ENCODE peak calls at places on chromosomes 12 and 14, in nine cellular contexts. One of them, this sample, is unnamed.

GRCh38 chr12:45671254-45671653 is 58.3 kb upstream of the ARID2 start:
- DNase-seq in neural progenitor cell: no peak
- DNase-seq in mesenchymal stem cell: peak
- DNase-seq in OCI-LY7: no peak
- DNase-seq in AG09309: peak
- DNase-seq in HL-60: no peak
- DNase-seq in astrocyte of the cerebellum: no peak
- DNase-seq in cardiac muscle cell: no peak
- DNase-seq in right cardiac atrium: no peak
- DNase-seq in this sample: no peak

GRCh38 chr14:36944307-36945010 is 227.9 kb downstream of the SLC25A21 start:
- DNase-seq in neural progenitor cell: no peak
- DNase-seq in mesenchymal stem cell: peak
- DNase-seq in OCI-LY7: no peak
- DNase-seq in AG09309: no peak
- DNase-seq in HL-60: no peak
- DNase-seq in astrocyte of the cerebellum: no peak
- DNase-seq in cardiac muscle cell: no peak
- DNase-seq in right cardiac atrium: no peak
- DNase-seq in this sample: no peak

GRCh38 chr12:21945002-21945401 is 3.8 kb upstream of the ABCC9 start:
- DNase-seq in neural progenitor cell: no peak
- DNase-seq in mesenchymal stem cell: no peak
- DNase-seq in OCI-LY7: no peak
- DNase-seq in AG09309: no peak
- DNase-seq in HL-60: no peak
- DNase-seq in astrocyte of the cerebellum: no peak
- DNase-seq in cardiac muscle cell: no peak
- DNase-seq in right cardiac atrium: no peak
- DNase-seq in this sample: no peak

GRCh38 chr12:49059385-49060232 is 985 bp downstream of the KMT2D start:
- DNase-seq in neural progenitor cell: peak
- DNase-seq in mesenchymal stem cell: peak
- DNase-seq in OCI-LY7: peak
- DNase-seq in AG09309: no peak
- DNase-seq in HL-60: no peak
- DNase-seq in astrocyte of the cerebellum: no peak
- DNase-seq in cardiac muscle cell: peak
- DNase-seq in right cardiac atrium: peak
- DNase-seq in this sample: no peak

GRCh38 chr14:94641632-94641955 is 29.4 kb downstream of the SERPINA3 start:
- DNase-seq in neural progenitor cell: no peak
- DNase-seq in mesenchymal stem cell: no peak
- DNase-seq in OCI-LY7: no peak
- DNase-seq in AG09309: no peak
- DNase-seq in HL-60: no peak
- DNase-seq in astrocyte of the cerebellum: no peak
- DNase-seq in cardiac muscle cell: no peak
- DNase-seq in right cardiac atrium: no peak
- DNase-seq in this sample: no peak

GRCh38 chr12:71164877-71165197 is 7.0 kb upstream of the TSPAN8 start:
- DNase-seq in neural progenitor cell: no peak
- DNase-seq in mesenchymal stem cell: no peak
- DNase-seq in OCI-LY7: no peak
- DNase-seq in AG09309: no peak
- DNase-seq in HL-60: no peak
- DNase-seq in astrocyte of the cerebellum: no peak
- DNase-seq in cardiac muscle cell: no peak
- DNase-seq in right cardiac atrium: no peak
- DNase-seq in this sample: no peak

GRCh38 chr14:30698463-30698862 is 76.3 kb downstream of the SCFD1 start:
- DNase-seq in neural progenitor cell: no peak
- DNase-seq in mesenchymal stem cell: no peak
- DNase-seq in OCI-LY7: no peak
- DNase-seq in AG09309: no peak
- DNase-seq in HL-60: no peak
- DNase-seq in astrocyte of the cerebellum: no peak
- DNase-seq in cardiac muscle cell: no peak
- DNase-seq in right cardiac atrium: no peak
- DNase-seq in this sample: no peak

GRCh38 chr14:37142835-37143499 is 29.4 kb downstream of the SLC25A21 start:
- DNase-seq in neural progenitor cell: peak
- DNase-seq in mesenchymal stem cell: peak
- DNase-seq in OCI-LY7: no peak
- DNase-seq in AG09309: no peak
- DNase-seq in HL-60: no peak
- DNase-seq in astrocyte of the cerebellum: peak
- DNase-seq in cardiac muscle cell: peak
- DNase-seq in right cardiac atrium: no peak
- DNase-seq in this sample: no peak

GRCh38 chr14:100620437-100621100 is 33.4 kb upstream of the BEGAIN start:
- DNase-seq in neural progenitor cell: no peak
- DNase-seq in mesenchymal stem cell: no peak
- DNase-seq in OCI-LY7: no peak
- DNase-seq in AG09309: no peak
- DNase-seq in HL-60: no peak
- DNase-seq in astrocyte of the cerebellum: no peak
- DNase-seq in cardiac muscle cell: peak
- DNase-seq in right cardiac atrium: no peak
- DNase-seq in this sample: no peak

GRCh38 chr14:104957146-104958113 is 20.7 kb downstream of the AHNAK2 start:
- DNase-seq in neural progenitor cell: no peak
- DNase-seq in mesenchymal stem cell: no peak
- DNase-seq in OCI-LY7: no peak
- DNase-seq in AG09309: no peak
- DNase-seq in HL-60: no peak
- DNase-seq in astrocyte of the cerebellum: no peak
- DNase-seq in cardiac muscle cell: no peak
- DNase-seq in right cardiac atrium: peak
- DNase-seq in this sample: no peak

GRCh38 chr14:94640721-94641631 is 28.8 kb downstream of the SERPINA3 start:
- DNase-seq in neural progenitor cell: no peak
- DNase-seq in mesenchymal stem cell: no peak
- DNase-seq in OCI-LY7: no peak
- DNase-seq in AG09309: no peak
- DNase-seq in HL-60: no peak
- DNase-seq in astrocyte of the cerebellum: no peak
- DNase-seq in cardiac muscle cell: no peak
- DNase-seq in right cardiac atrium: no peak
- DNase-seq in this sample: peak

GRCh38 chr14:88005978-88006851 is 1.3 kb downstream of the GPR65 start:
- DNase-seq in neural progenitor cell: no peak
- DNase-seq in mesenchymal stem cell: no peak
- DNase-seq in OCI-LY7: peak
- DNase-seq in AG09309: no peak
- DNase-seq in HL-60: peak
- DNase-seq in astrocyte of the cerebellum: no peak
- DNase-seq in cardiac muscle cell: no peak
- DNase-seq in right cardiac atrium: no peak
- DNase-seq in this sample: no peak
- H3K4me3 ChIP-seq in neural progenitor cell: no peak
- H3K4me3 ChIP-seq in mesenchymal stem cell: no peak
- H3K4me3 ChIP-seq in OCI-LY7: peak
- H3K4me3 ChIP-seq in AG09309: no peak
- H3K4me3 ChIP-seq in HL-60: peak
- H3K4me3 ChIP-seq in astrocyte of the cerebellum: no peak
- H3K4me3 ChIP-seq in cardiac muscle cell: no peak
- H3K4me3 ChIP-seq in right cardiac atrium: no peak
- H3K4me3 ChIP-seq in this sample: no peak

GRCh38 chr14:52023518-52023917 is 34.2 kb downstream of the RTRAF start:
- DNase-seq in neural progenitor cell: no peak
- DNase-seq in mesenchymal stem cell: peak
- DNase-seq in OCI-LY7: no peak
- DNase-seq in AG09309: no peak
- DNase-seq in HL-60: no peak
- DNase-seq in astrocyte of the cerebellum: peak
- DNase-seq in cardiac muscle cell: no peak
- DNase-seq in right cardiac atrium: no peak
- DNase-seq in this sample: no peak

GRCh38 chr14:52021971-52022600 is 32.7 kb downstream of the RTRAF start:
- DNase-seq in neural progenitor cell: no peak
- DNase-seq in mesenchymal stem cell: peak
- DNase-seq in OCI-LY7: no peak
- DNase-seq in AG09309: no peak
- DNase-seq in HL-60: no peak
- DNase-seq in astrocyte of the cerebellum: no peak
- DNase-seq in cardiac muscle cell: no peak
- DNase-seq in right cardiac atrium: no peak
- DNase-seq in this sample: no peak

GRCh38 chr14:52020315-52020714 is 31.0 kb downstream of the RTRAF start:
- DNase-seq in neural progenitor cell: no peak
- DNase-seq in mesenchymal stem cell: no peak
- DNase-seq in OCI-LY7: no peak
- DNase-seq in AG09309: no peak
- DNase-seq in HL-60: no peak
- DNase-seq in astrocyte of the cerebellum: no peak
- DNase-seq in cardiac muscle cell: no peak
- DNase-seq in right cardiac atrium: no peak
- DNase-seq in this sample: no peak

GRCh38 chr14:52018970-52019369 is 29.6 kb downstream of the RTRAF start:
- DNase-seq in neural progenitor cell: no peak
- DNase-seq in mesenchymal stem cell: no peak
- DNase-seq in OCI-LY7: no peak
- DNase-seq in AG09309: no peak
- DNase-seq in HL-60: no peak
- DNase-seq in astrocyte of the cerebellum: no peak
- DNase-seq in cardiac muscle cell: no peak
- DNase-seq in right cardiac atrium: no peak
- DNase-seq in this sample: no peak

DNA sequence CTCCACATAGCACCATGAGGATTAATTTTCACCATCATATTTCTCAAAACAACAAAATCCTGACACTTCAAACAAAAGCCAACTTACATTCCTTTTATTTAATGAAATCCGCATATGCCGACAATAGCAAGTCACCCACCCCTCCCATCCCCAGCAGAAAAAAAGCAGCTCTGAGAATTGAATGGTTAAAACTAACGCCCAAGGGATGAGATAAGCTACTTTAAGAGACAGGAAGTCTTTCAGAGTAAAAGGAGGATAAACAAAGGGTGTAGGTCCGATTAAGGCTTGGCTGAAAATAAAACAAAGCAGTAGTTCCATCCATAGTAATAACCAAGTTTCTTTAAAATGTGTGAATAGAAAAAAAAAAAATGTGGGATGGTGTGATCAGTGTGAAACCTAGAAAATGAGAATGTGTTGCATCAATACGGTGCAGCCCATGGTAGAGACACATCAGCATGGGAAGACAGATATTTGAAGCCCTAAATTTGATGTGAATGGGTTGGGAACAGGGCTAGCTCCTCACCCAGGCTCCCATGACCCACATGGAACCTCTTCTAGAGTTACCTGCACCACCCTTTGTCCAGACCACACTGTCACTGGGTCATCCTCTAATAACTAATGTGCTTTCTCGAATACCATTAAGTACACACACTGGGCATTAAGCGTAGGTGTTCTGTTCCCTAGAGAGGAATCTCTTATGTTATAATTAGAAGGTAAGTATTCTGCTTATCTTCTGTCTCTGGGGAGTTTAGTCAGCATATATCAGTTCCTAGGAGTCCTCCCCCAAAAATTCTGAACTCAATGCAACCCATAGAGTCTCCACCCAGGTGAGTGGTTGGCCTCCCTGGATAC is 31.7 kb downstream of the RTRAF start:
- DNase-seq in neural progenitor cell: peak
- DNase-seq in mesenchymal stem cell: no peak
- DNase-seq in OCI-LY7: no peak
- DNase-seq in AG09309: no peak
- DNase-seq in HL-60: no peak
- DNase-seq in astrocyte of the cerebellum: no peak
- DNase-seq in cardiac muscle cell: no peak
- DNase-seq in right cardiac atrium: no peak
- DNase-seq in this sample: no peak
- H3K4me3 ChIP-seq in neural progenitor cell: peak
- H3K4me3 ChIP-seq in mesenchymal stem cell: no peak
- H3K4me3 ChIP-seq in OCI-LY7: no peak
- H3K4me3 ChIP-seq in AG09309: no peak
- H3K4me3 ChIP-seq in HL-60: no peak
- H3K4me3 ChIP-seq in astrocyte of the cerebellum: no peak
- H3K4me3 ChIP-seq in cardiac muscle cell: no peak
- H3K4me3 ChIP-seq in right cardiac atrium: no peak
- H3K4me3 ChIP-seq in this sample: no peak

DNA sequence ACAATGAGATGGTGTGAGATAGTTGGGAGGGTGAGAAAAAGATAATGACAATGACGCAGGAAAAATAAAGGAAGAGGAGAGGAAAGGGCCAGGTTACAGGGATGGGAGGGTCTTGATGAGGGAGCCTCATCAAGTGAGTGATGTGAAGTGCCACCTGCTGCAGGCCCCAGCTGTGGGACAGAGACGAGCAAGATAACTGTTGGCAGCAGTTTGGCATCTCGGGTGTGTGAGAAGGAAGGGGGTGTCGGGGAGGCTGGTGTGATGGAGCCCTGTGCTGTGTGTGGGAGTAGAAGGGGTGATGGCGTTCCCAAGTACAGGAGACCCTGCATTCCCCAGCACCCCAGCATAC is 11.4 kb upstream of the TAC3 start:
- DNase-seq in neural progenitor cell: no peak
- DNase-seq in mesenchymal stem cell: no peak
- DNase-seq in OCI-LY7: no peak
- DNase-seq in AG09309: no peak
- DNase-seq in HL-60: no peak
- DNase-seq in astrocyte of the cerebellum: no peak
- DNase-seq in cardiac muscle cell: no peak
- DNase-seq in right cardiac atrium: no peak
- DNase-seq in this sample: no peak
- H3K4me3 ChIP-seq in neural progenitor cell: no peak
- H3K4me3 ChIP-seq in mesenchymal stem cell: no peak
- H3K4me3 ChIP-seq in OCI-LY7: no peak
- H3K4me3 ChIP-seq in AG09309: no peak
- H3K4me3 ChIP-seq in HL-60: no peak
- H3K4me3 ChIP-seq in astrocyte of the cerebellum: no peak
- H3K4me3 ChIP-seq in cardiac muscle cell: no peak
- H3K4me3 ChIP-seq in right cardiac atrium: no peak
- H3K4me3 ChIP-seq in this sample: no peak

DNA sequence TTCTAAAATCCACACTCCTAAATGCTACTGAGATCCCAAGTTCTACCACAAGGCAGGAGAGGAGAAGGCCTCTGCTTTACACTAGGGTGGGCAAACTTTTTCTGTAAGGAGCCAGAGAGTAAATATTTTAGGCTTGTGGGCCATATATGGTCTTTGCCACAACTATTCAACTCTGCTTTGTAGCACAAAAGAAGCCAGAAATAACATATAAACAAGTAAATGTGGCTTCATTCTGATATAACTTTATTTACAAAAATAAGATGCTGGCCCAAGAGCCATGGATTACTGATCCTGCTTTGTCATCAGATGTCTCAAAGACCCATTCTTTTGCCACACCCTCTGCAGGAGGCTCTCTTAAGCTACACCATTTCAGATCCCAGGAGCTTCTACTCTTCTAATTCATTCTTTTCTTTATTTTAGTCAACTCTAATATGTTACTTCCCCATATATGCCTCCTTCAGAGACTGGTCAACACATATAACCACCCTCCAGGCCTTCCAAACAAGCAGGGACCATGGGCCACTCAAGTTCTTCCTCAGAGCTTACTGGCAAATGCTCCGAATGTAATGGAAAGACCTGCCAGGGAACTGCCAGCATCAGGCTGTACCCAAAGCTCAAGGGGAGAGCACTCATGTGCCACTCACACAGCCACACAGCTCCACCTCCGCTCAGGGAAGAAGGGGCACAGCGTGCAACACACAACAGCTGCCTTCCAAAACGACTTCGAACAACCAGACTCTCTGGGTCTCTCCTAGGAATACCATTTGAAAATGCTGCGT is 15.6 kb downstream of the APPL2 start:
- DNase-seq in neural progenitor cell: no peak
- DNase-seq in mesenchymal stem cell: no peak
- DNase-seq in OCI-LY7: no peak
- DNase-seq in AG09309: no peak
- DNase-seq in HL-60: no peak
- DNase-seq in astrocyte of the cerebellum: no peak
- DNase-seq in cardiac muscle cell: no peak
- DNase-seq in right cardiac atrium: no peak
- DNase-seq in this sample: no peak
- H3K4me3 ChIP-seq in neural progenitor cell: no peak
- H3K4me3 ChIP-seq in mesenchymal stem cell: no peak
- H3K4me3 ChIP-seq in OCI-LY7: no peak
- H3K4me3 ChIP-seq in AG09309: no peak
- H3K4me3 ChIP-seq in HL-60: no peak
- H3K4me3 ChIP-seq in astrocyte of the cerebellum: no peak
- H3K4me3 ChIP-seq in cardiac muscle cell: no peak
- H3K4me3 ChIP-seq in right cardiac atrium: no peak
- H3K4me3 ChIP-seq in this sample: no peak

This sample was measured in ascending aorta.